ENCODE peak calls at places on chromosomes 12 and 14, in five cellular contexts. J, T, U, V and E are unnamed samples.

GRCh38 chr12:47876404-47876960 is 28.3 kb downstream of the VDR start:
- DNase-seq in J (no peak), T (no peak), U (no peak), V (no peak), E (no peak)

GRCh38 chr12:15520083-15520482 is 197.8 kb downstream of the PTPRO start:
- DNase-seq in J (no peak), T (no peak), U (no peak), V (no peak), E (peak; percentile 41)

GRCh38 chr14:74572829-74573360 is 39.1 kb downstream of the LTBP2 start:
- DNase-seq in J (peak; percentile 35), T (no peak), U (no peak), V (no peak), E (no peak)

GRCh38 chr14:30756594-30756993 is 117.8 kb upstream of the COCH start:
- DNase-seq in J (peak; percentile 4), T (no peak), U (no peak), V (no peak), E (peak; percentile 4)

GRCh38 chr12:123614531-123614930 is 12.6 kb downstream of the DDX55 start:
- DNase-seq in J (peak; percentile 58), T (no peak), U (no peak), V (no peak), E (peak; percentile 68)

GRCh38 chr14:96268426-96269358 is 12.7 kb downstream of the BDKRB1 start:
- DNase-seq in J (peak; percentile 99), T (peak; percentile 32), U (no peak), V (peak; percentile 29), E (peak; percentile 55)

GRCh38 chr12:45517360-45517759 is 212.1 kb upstream of the ARID2 start:
- DNase-seq in J (no peak), T (no peak), U (no peak), V (no peak), E (no peak)

GRCh38 chr12:57092529-57092862 is 3.6 kb downstream of the NAB2 start:
- DNase-seq in J (no peak), T (no peak), U (no peak), V (no peak), E (no peak)

GRCh38 chr12:22255097-22255496 is 79.4 kb downstream of the ST8SIA1 start:
- DNase-seq in J (peak; percentile 73), T (no peak), U (no peak), V (no peak), E (no peak)

GRCh38 chr12:54984602-54985376 is at the start of gene TESPA1:
- DNase-seq in J (no peak), T (peak; percentile 38), U (no peak), V (no peak), E (no peak)

GRCh38 chr14:101294136-101294535 is 267.2 kb upstream of the DIO3 start:
- DNase-seq in J (no peak), T (no peak), U (no peak), V (no peak), E (no peak)